ENCODE peak calls at places on chromosomes 5 and 9, in ten cellular contexts. One of them, this sample, is unnamed.

GRCh38 chr5:120759586-120759985 is 295.5 kb downstream of the PRR16 start:
- DNase-seq in cardiac fibroblast: no peak
- DNase-seq in PC-3: no peak
- DNase-seq in testis: no peak
- DNase-seq in epithelial cell of esophagus: no peak
- DNase-seq in omental fat pad: no peak
- DNase-seq in fibroblast of lung: no peak
- DNase-seq in astrocyte of the spinal cord: no peak
- DNase-seq in fibroblast of pulmonary artery: no peak
- DNase-seq in coronary artery: no peak
- DNase-seq in this sample: no peak

GRCh38 chr5:4941957-4942830 is 197.9 kb upstream of the ADAMTS16 start:
- DNase-seq in cardiac fibroblast: no peak
- DNase-seq in PC-3: peak
- DNase-seq in testis: peak
- DNase-seq in epithelial cell of esophagus: no peak
- DNase-seq in omental fat pad: no peak
- DNase-seq in fibroblast of lung: no peak
- DNase-seq in astrocyte of the spinal cord: no peak
- DNase-seq in fibroblast of pulmonary artery: no peak
- DNase-seq in coronary artery: no peak
- DNase-seq in this sample: peak

GRCh38 chr9:16352791-16353401 is 517.6 kb downstream of the BNC2 start:
- DNase-seq in cardiac fibroblast: peak
- DNase-seq in PC-3: peak
- DNase-seq in testis: peak
- DNase-seq in epithelial cell of esophagus: peak
- DNase-seq in omental fat pad: no peak
- DNase-seq in fibroblast of lung: no peak
- DNase-seq in astrocyte of the spinal cord: no peak
- DNase-seq in fibroblast of pulmonary artery: peak
- DNase-seq in coronary artery: no peak
- DNase-seq in this sample: no peak

GRCh38 chr5:19018822-19019221 is 969.2 kb downstream of the CDH18 start:
- DNase-seq in cardiac fibroblast: no peak
- DNase-seq in PC-3: peak
- DNase-seq in testis: no peak
- DNase-seq in epithelial cell of esophagus: peak
- DNase-seq in omental fat pad: no peak
- DNase-seq in fibroblast of lung: no peak
- DNase-seq in astrocyte of the spinal cord: peak
- DNase-seq in fibroblast of pulmonary artery: no peak
- DNase-seq in coronary artery: no peak
- DNase-seq in this sample: no peak

GRCh38 chr5:169521366-169521983 is 62.1 kb upstream of the SPDL1 start:
- DNase-seq in cardiac fibroblast: peak
- DNase-seq in PC-3: no peak
- DNase-seq in testis: no peak
- DNase-seq in epithelial cell of esophagus: no peak
- DNase-seq in omental fat pad: no peak
- DNase-seq in fibroblast of lung: peak
- DNase-seq in astrocyte of the spinal cord: peak
- DNase-seq in fibroblast of pulmonary artery: peak
- DNase-seq in coronary artery: no peak
- DNase-seq in this sample: no peak

GRCh38 chr9:134181648-134182034 is 17.3 kb upstream of the RNU6ATAC start:
- DNase-seq in cardiac fibroblast: no peak
- DNase-seq in PC-3: no peak
- DNase-seq in testis: no peak
- DNase-seq in epithelial cell of esophagus: no peak
- DNase-seq in omental fat pad: no peak
- DNase-seq in fibroblast of lung: no peak
- DNase-seq in astrocyte of the spinal cord: no peak
- DNase-seq in fibroblast of pulmonary artery: no peak
- DNase-seq in coronary artery: no peak
- DNase-seq in this sample: no peak

GRCh38 chr5:143182901-143183820 is 220.3 kb downstream of the NR3C1 start:
- DNase-seq in cardiac fibroblast: peak
- DNase-seq in PC-3: no peak
- DNase-seq in testis: no peak
- DNase-seq in epithelial cell of esophagus: no peak
- DNase-seq in omental fat pad: no peak
- DNase-seq in fibroblast of lung: peak
- DNase-seq in astrocyte of the spinal cord: no peak
- DNase-seq in fibroblast of pulmonary artery: peak
- DNase-seq in coronary artery: peak
- DNase-seq in this sample: no peak

GRCh38 chr9:17962747-17963146 is 383.9 kb downstream of the SH3GL2 start:
- DNase-seq in cardiac fibroblast: peak
- DNase-seq in PC-3: no peak
- DNase-seq in testis: peak
- DNase-seq in epithelial cell of esophagus: no peak
- DNase-seq in omental fat pad: no peak
- DNase-seq in fibroblast of lung: no peak
- DNase-seq in astrocyte of the spinal cord: no peak
- DNase-seq in fibroblast of pulmonary artery: peak
- DNase-seq in coronary artery: no peak
- DNase-seq in this sample: no peak

GRCh38 chr9:131405858-131406566 is 12.1 kb downstream of the PRRC2B start:
- DNase-seq in cardiac fibroblast: no peak
- DNase-seq in PC-3: no peak
- DNase-seq in testis: no peak
- DNase-seq in epithelial cell of esophagus: no peak
- DNase-seq in omental fat pad: no peak
- DNase-seq in fibroblast of lung: no peak
- DNase-seq in astrocyte of the spinal cord: no peak
- DNase-seq in fibroblast of pulmonary artery: no peak
- DNase-seq in coronary artery: no peak
- DNase-seq in this sample: no peak

GRCh38 chr5:151897017-151897552 is 27.6 kb downstream of the GLRA1 start:
- DNase-seq in cardiac fibroblast: no peak
- DNase-seq in PC-3: no peak
- DNase-seq in testis: no peak
- DNase-seq in epithelial cell of esophagus: no peak
- DNase-seq in omental fat pad: no peak
- DNase-seq in fibroblast of lung: no peak
- DNase-seq in astrocyte of the spinal cord: no peak
- DNase-seq in fibroblast of pulmonary artery: no peak
- DNase-seq in coronary artery: no peak
- DNase-seq in this sample: no peak

GRCh38 chr5:173781826-173782670 is 106.1 kb upstream of the CPEB4 start:
- DNase-seq in cardiac fibroblast: peak
- DNase-seq in PC-3: peak
- DNase-seq in testis: peak
- DNase-seq in epithelial cell of esophagus: peak
- DNase-seq in omental fat pad: peak
- DNase-seq in fibroblast of lung: peak
- DNase-seq in astrocyte of the spinal cord: peak
- DNase-seq in fibroblast of pulmonary artery: peak
- DNase-seq in coronary artery: peak
- DNase-seq in this sample: peak

GRCh38 chr9:121242219-121242954 is 25.6 kb upstream of the GSN start:
- DNase-seq in cardiac fibroblast: peak
- DNase-seq in PC-3: no peak
- DNase-seq in testis: no peak
- DNase-seq in epithelial cell of esophagus: peak
- DNase-seq in omental fat pad: no peak
- DNase-seq in fibroblast of lung: peak
- DNase-seq in astrocyte of the spinal cord: peak
- DNase-seq in fibroblast of pulmonary artery: peak
- DNase-seq in coronary artery: no peak
- DNase-seq in this sample: no peak

GRCh38 chr5:175541264-175541663 is 62.9 kb downstream of the SFXN1 start:
- DNase-seq in cardiac fibroblast: no peak
- DNase-seq in PC-3: no peak
- DNase-seq in testis: no peak
- DNase-seq in epithelial cell of esophagus: no peak
- DNase-seq in omental fat pad: no peak
- DNase-seq in fibroblast of lung: no peak
- DNase-seq in astrocyte of the spinal cord: no peak
- DNase-seq in fibroblast of pulmonary artery: no peak
- DNase-seq in coronary artery: no peak
- DNase-seq in this sample: no peak

GRCh38 chr5:169219351-169219750 is 81.6 kb downstream of the SLIT3 start:
- DNase-seq in cardiac fibroblast: no peak
- DNase-seq in PC-3: no peak
- DNase-seq in testis: no peak
- DNase-seq in epithelial cell of esophagus: no peak
- DNase-seq in omental fat pad: no peak
- DNase-seq in fibroblast of lung: no peak
- DNase-seq in astrocyte of the spinal cord: no peak
- DNase-seq in fibroblast of pulmonary artery: no peak
- DNase-seq in coronary artery: peak
- DNase-seq in this sample: no peak

GRCh38 chr5:138985256-138985655 is 110.1 kb upstream of the LRRTM2 start:
- DNase-seq in cardiac fibroblast: no peak
- DNase-seq in PC-3: peak
- DNase-seq in testis: no peak
- DNase-seq in epithelial cell of esophagus: peak
- DNase-seq in omental fat pad: no peak
- DNase-seq in fibroblast of lung: peak
- DNase-seq in astrocyte of the spinal cord: peak
- DNase-seq in fibroblast of pulmonary artery: no peak
- DNase-seq in coronary artery: peak
- DNase-seq in this sample: no peak

DNA sequence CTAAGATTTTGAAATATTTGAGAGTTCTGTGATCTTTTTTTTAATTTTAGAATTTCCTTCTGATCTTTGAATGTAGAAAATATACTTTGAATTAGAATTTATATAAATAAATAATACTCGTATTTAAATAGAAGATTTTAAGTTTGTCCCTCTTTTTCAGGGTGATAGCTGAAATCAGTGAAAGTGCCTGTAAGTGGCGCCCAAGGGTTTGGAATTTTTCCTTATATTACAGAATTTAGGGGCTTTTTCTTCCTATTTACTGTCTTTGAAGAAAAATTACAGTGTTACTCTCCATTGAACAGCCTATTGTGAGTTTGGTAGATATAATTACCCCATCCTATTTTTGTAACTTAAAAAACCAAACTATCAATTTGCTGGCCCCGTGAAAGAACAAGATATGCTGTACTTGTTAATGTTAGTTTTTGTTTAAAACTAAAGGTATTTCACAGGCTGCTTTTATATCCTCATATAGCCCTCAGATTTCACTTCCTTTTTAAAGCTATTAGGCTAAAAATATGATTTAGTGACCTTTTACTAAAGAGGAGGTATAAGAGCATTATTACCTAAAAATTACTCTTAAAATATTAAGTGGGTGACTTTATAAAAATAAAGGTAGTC is 3.2 kb downstream of the MAP3K1 start:
- DNase-seq in cardiac fibroblast: peak
- DNase-seq in PC-3: no peak
- DNase-seq in testis: no peak
- DNase-seq in epithelial cell of esophagus: no peak
- DNase-seq in omental fat pad: no peak
- DNase-seq in fibroblast of lung: peak
- DNase-seq in astrocyte of the spinal cord: peak
- DNase-seq in fibroblast of pulmonary artery: peak
- DNase-seq in coronary artery: no peak
- DNase-seq in this sample: peak
- TF ChIP-seq CTCF in cardiac fibroblast: peak
- TF ChIP-seq CTCF in PC-3: peak
- TF ChIP-seq CTCF in testis: no peak
- TF ChIP-seq CTCF in epithelial cell of esophagus: peak
- TF ChIP-seq CTCF in omental fat pad: no peak
- TF ChIP-seq CTCF in fibroblast of lung: peak
- TF ChIP-seq CTCF in astrocyte of the spinal cord: peak
- TF ChIP-seq CTCF in fibroblast of pulmonary artery: peak
- TF ChIP-seq CTCF in coronary artery: no peak
- TF ChIP-seq CTCF in this sample: peak

GRCh38 chr5:1174122-1174936 is 27.1 kb upstream of the SLC6A19 start:
- DNase-seq in cardiac fibroblast: peak
- DNase-seq in PC-3: peak
- DNase-seq in testis: peak
- DNase-seq in epithelial cell of esophagus: peak
- DNase-seq in omental fat pad: peak
- DNase-seq in fibroblast of lung: peak
- DNase-seq in astrocyte of the spinal cord: peak
- DNase-seq in fibroblast of pulmonary artery: peak
- DNase-seq in coronary artery: no peak
- DNase-seq in this sample: peak
- TF ChIP-seq CTCF in cardiac fibroblast: peak
- TF ChIP-seq CTCF in PC-3: peak
- TF ChIP-seq CTCF in testis: peak
- TF ChIP-seq CTCF in epithelial cell of esophagus: peak
- TF ChIP-seq CTCF in omental fat pad: no peak
- TF ChIP-seq CTCF in fibroblast of lung: peak
- TF ChIP-seq CTCF in astrocyte of the spinal cord: peak
- TF ChIP-seq CTCF in fibroblast of pulmonary artery: peak
- TF ChIP-seq CTCF in coronary artery: peak
- TF ChIP-seq CTCF in this sample: peak

DNA sequence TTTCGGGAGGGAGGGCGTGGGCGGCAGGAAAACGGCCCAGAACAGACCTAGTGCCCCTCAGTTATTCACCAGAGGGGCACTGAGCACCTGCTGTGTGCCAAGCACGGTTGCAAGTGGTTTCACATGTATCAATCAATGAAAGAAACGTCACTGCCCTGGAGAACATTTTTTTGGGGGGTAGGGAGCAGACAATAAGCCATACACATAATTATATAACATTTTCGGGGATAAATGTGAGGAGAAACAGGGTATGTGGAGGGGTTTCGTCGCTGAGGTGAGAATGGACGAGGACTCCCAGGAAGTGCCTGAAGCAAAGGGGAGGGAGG is 444 bp upstream of the ZNF354A start:
- DNase-seq in cardiac fibroblast: no peak
- DNase-seq in PC-3: peak
- DNase-seq in testis: no peak
- DNase-seq in epithelial cell of esophagus: peak
- DNase-seq in omental fat pad: no peak
- DNase-seq in fibroblast of lung: no peak
- DNase-seq in astrocyte of the spinal cord: no peak
- DNase-seq in fibroblast of pulmonary artery: no peak
- DNase-seq in coronary artery: no peak
- DNase-seq in this sample: no peak
- TF ChIP-seq CTCF in cardiac fibroblast: no peak
- TF ChIP-seq CTCF in PC-3: no peak
- TF ChIP-seq CTCF in testis: no peak
- TF ChIP-seq CTCF in epithelial cell of esophagus: no peak
- TF ChIP-seq CTCF in omental fat pad: no peak
- TF ChIP-seq CTCF in fibroblast of lung: no peak
- TF ChIP-seq CTCF in astrocyte of the spinal cord: no peak
- TF ChIP-seq CTCF in fibroblast of pulmonary artery: no peak
- TF ChIP-seq CTCF in coronary artery: no peak
- TF ChIP-seq CTCF in this sample: no peak

DNA sequence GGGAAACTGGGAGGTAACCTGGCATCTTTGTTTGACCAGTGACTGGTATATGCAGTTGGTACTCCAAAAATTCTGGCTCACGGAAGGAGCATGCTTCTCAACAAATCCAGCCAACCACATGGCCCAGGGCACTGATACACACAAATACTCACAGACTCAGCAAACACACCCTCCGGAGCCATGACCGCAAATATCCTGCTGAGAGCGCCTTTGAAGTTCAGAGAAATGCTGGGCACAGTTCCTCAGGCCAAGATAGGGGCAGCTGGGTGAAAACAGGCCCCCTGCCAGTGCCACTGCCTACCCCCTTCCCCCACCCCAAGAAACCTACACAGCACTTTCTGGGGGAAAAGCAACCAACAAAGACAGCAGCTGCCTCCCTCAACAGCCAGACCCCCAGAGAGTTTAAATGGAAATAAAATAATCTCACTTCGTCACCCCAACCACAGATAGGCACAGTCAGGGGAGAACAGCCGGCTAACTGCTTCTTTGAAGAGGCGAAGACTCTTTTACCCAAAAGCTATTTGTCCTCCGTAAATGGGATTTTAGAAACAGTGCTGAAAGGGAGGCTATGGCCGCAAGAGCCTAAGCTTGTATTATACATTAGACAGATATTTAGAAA is 120.0 kb downstream of the C5orf15 start:
- DNase-seq in cardiac fibroblast: no peak
- DNase-seq in PC-3: peak
- DNase-seq in testis: no peak
- DNase-seq in epithelial cell of esophagus: peak
- DNase-seq in omental fat pad: no peak
- DNase-seq in fibroblast of lung: peak
- DNase-seq in astrocyte of the spinal cord: peak
- DNase-seq in fibroblast of pulmonary artery: no peak
- DNase-seq in coronary artery: no peak
- DNase-seq in this sample: no peak
- TF ChIP-seq CTCF in cardiac fibroblast: no peak
- TF ChIP-seq CTCF in PC-3: no peak
- TF ChIP-seq CTCF in testis: no peak
- TF ChIP-seq CTCF in epithelial cell of esophagus: no peak
- TF ChIP-seq CTCF in omental fat pad: no peak
- TF ChIP-seq CTCF in fibroblast of lung: no peak
- TF ChIP-seq CTCF in astrocyte of the spinal cord: no peak
- TF ChIP-seq CTCF in fibroblast of pulmonary artery: no peak
- TF ChIP-seq CTCF in coronary artery: no peak
- TF ChIP-seq CTCF in this sample: no peak